ENCODE peak calls at places on chromosomes 12 and 14, in six cellular contexts. Y, I, Z, N, G and Q are unnamed samples.

GRCh38 chr14:53509227-53509822 is 356.2 kb upstream of the DDHD1 start:
- DNase-seq in N (peak; percentile 77), G (peak; percentile 53), Z (no peak), I (no peak), Y (peak; percentile 56), Q (no peak)

GRCh38 chr12:75883241-75883640 is 148.3 kb downstream of the PHLDA1 start:
- DNase-seq in Z (no peak), I (no peak), Y (no peak), G (no peak), N (no peak), Q (no peak)

GRCh38 chr12:60201891-60202290 is 606.1 kb downstream of the SLC16A7 start:
- DNase-seq in N (peak; percentile 9), Y (no peak), G (peak; percentile 34), Z (no peak), I (no peak), Q (no peak)

GRCh38 chr12:9870311-9870866 is 1.2 kb upstream of the CLEC2B start:
- DNase-seq in I (no peak), Z (no peak), G (peak; percentile 10), Y (no peak), N (peak; percentile 13), Q (no peak)

GRCh38 chr12:15788266-15789214 is 648 bp downstream of the EPS8 start:
- DNase-seq in Y (peak; percentile 35), N (peak; percentile 48), Z (peak; percentile 41), G (peak; percentile 52), I (no peak), Q (peak; percentile 20)

GRCh38 chr12:99250091-99250490 is 397.5 kb upstream of the GARIN6 start:
- DNase-seq in I (no peak), Z (no peak), Y (no peak), N (no peak), G (no peak), Q (no peak)

GRCh38 chr12:50103767-50104321 is at the start of gene GPD1:
- DNase-seq in N (peak; percentile 74), Y (peak; percentile 69), G (peak; percentile 25), I (peak; percentile 60), Z (peak; percentile 71), Q (no peak)

GRCh38 chr14:53273671-53274072 is 120.5 kb upstream of the DDHD1 start:
- DNase-seq in G (peak; percentile 21), Z (no peak), Y (no peak), I (no peak), N (no peak), Q (no peak)

GRCh38 chr12:132349501-132350131 is 20.2 kb upstream of the GALNT9 start:
- DNase-seq in G (no peak), Z (no peak), N (no peak), Y (no peak), I (no peak), Q (no peak)

GRCh38 chr12:5969156-5969973 is 24.3 kb upstream of the ANO2 start:
- DNase-seq in G (no peak), N (no peak), Z (no peak), Y (no peak), I (no peak), Q (no peak)

GRCh38 chr12:49348781-49349180 is 2.1 kb downstream of the DNAJC22 start:
- DNase-seq in I (no peak), G (no peak), Y (no peak), Z (no peak), N (peak; percentile 2), Q (no peak)

GRCh38 chr14:72604133-72604532 is 289.8 kb downstream of the DPF3 start:
- DNase-seq in Z (no peak), Y (no peak), N (no peak), G (no peak), I (no peak), Q (no peak)

GRCh38 chr14:95679995-95680735 is 6.1 kb upstream of the TCL1B start:
- DNase-seq in G (no peak), N (no peak), I (no peak), Z (no peak), Y (no peak), Q (peak; percentile 73)

GRCh38 chr12:6688543-6688999 is 604 bp downstream of the ZNF384 start:
- DNase-seq in N (no peak), Y (no peak), Z (no peak), I (no peak), G (peak; percentile 22), Q (no peak)

GRCh38 chr14:91392623-91393303 is 24.9 kb downstream of the CCDC88C start:
- DNase-seq in G (no peak), Y (peak; percentile 58), Z (no peak), I (no peak), N (no peak), Q (peak; percentile 20)

GRCh38 chr12:43841253-43841652 is 5.4 kb downstream of the TMEM117 start:
- DNase-seq in Y (no peak), I (no peak), Z (no peak), N (no peak), G (peak; percentile 39), Q (no peak)

GRCh38 chr14:100692859-100693558 is 33.7 kb upstream of the DLK1 start:
- DNase-seq in N (peak; percentile 90), Z (no peak), G (peak; percentile 78), I (peak; percentile 56), Y (peak; percentile 95), Q (peak; percentile 43)

GRCh38 chr12:122527478-122527944 is 462 bp downstream of the KNTC1 start:
- DNase-seq in G (no peak), I (peak; percentile 20), Z (no peak), Y (peak; percentile 39), N (peak; percentile 29), Q (peak; percentile 43)

GRCh38 chr14:100524933-100525243 is 62.3 kb downstream of the BEGAIN start:
- DNase-seq in I (peak; percentile 21), G (no peak), Z (no peak), Y (no peak), N (peak; percentile 48), Q (peak; percentile 11)

GRCh38 chr14:51546603-51547258 is 105.0 kb upstream of the FRMD6 start:
- DNase-seq in Y (no peak), N (no peak), G (no peak), Z (no peak), I (no peak), Q (no peak)

GRCh38 chr12:49659753-49660152 is 36.4 kb downstream of the PRPF40B start:
- DNase-seq in Z (no peak), I (no peak), G (no peak), Y (no peak), N (no peak), Q (no peak)

GRCh38 chr14:70754989-70755388 is 54.3 kb downstream of the MAP3K9 start:
- DNase-seq in Z (no peak), N (no peak), I (no peak), G (peak; percentile 23), Y (peak; percentile 84), Q (peak; percentile 8)

GRCh38 chr14:77376380-77376770 is 519 bp downstream of the TMED8 start:
- DNase-seq in G (peak; percentile 14), Y (no peak), Z (no peak), N (no peak), I (no peak), Q (no peak)

GRCh38 chr12:47939009-47939601 is 24.3 kb upstream of the TMEM106C start:
- DNase-seq in I (no peak), N (no peak), Z (no peak), G (no peak), Y (no peak), Q (no peak)

GRCh38 chr14:58298477-58298879 is at the start of gene ARID4A:
- DNase-seq in I (no peak), G (peak; percentile 15), N (no peak), Y (no peak), Z (no peak), Q (peak; percentile 4)

GRCh38 chr14:101406921-101407320 is 154.4 kb upstream of the DIO3 start:
- DNase-seq in Z (no peak), I (no peak), N (no peak), Y (no peak), G (no peak), Q (no peak)

GRCh38 chr14:60760209-60760608 is 25.6 kb downstream of the MNAT1 start:
- DNase-seq in G (no peak), I (no peak), Z (no peak), N (no peak), Y (no peak), Q (no peak)

GRCh38 chr14:101028971-101029667 is 125.6 kb upstream of the RTL1 start:
- DNase-seq in G (no peak), N (no peak), Y (no peak), I (no peak), Z (no peak), Q (no peak)

GRCh38 chr14:103871596-103872480 is 24.5 kb upstream of the PPP1R13B start:
- DNase-seq in N (no peak), Y (peak; percentile 80), G (no peak), I (no peak), Z (no peak), Q (no peak)

GRCh38 chr12:26953447-26953846 is 15.2 kb downstream of the FGFR1OP2 start:
- DNase-seq in Z (no peak), Y (no peak), G (peak; percentile 40), N (no peak), I (no peak), Q (peak; percentile 38)

GRCh38 chr12:58633479-58633878 is 286.8 kb downstream of the LRIG3 start:
- DNase-seq in Y (no peak), I (no peak), Z (no peak), G (no peak), N (no peak), Q (no peak)

GRCh38 chr12:27387473-27387872 is 54.8 kb downstream of the BMAL2 start:
- DNase-seq in G (no peak), Z (no peak), N (no peak), I (no peak), Y (no peak), Q (no peak)

GRCh38 chr14:93742761-93743160 is 45.5 kb downstream of the PRIMA1 start:
- DNase-seq in I (no peak), Y (no peak), Z (no peak), G (no peak), N (no peak), Q (no peak)

GRCh38 chr12:59823535-59823934 is 227.7 kb downstream of the SLC16A7 start:
- DNase-seq in Y (no peak), I (no peak), Z (no peak), N (peak; percentile 42), G (no peak), Q (no peak)

GRCh38 chr12:5493018-5493417 is 61.1 kb downstream of the NTF3 start:
- DNase-seq in N (no peak), I (no peak), G (no peak), Y (no peak), Z (no peak), Q (no peak)

GRCh38 chr14:51488569-51489220 is 163.0 kb upstream of the FRMD6 start:
- DNase-seq in I (no peak), Y (peak; percentile 85), G (no peak), N (no peak), Z (no peak), Q (no peak)